ENCODE peak calls at places on chromosome 1, in five cellular contexts. One of them, this sample, is unnamed.

GRCh38 chr1:81805537-81806431 is 5.0 kb downstream of the ADGRL2 start:
- DNase-seq in aorta: no peak
- DNase-seq in uterus: no peak
- DNase-seq in effector memory CD4-positive, alpha-beta T cell: no peak
- DNase-seq in brain microvascular endothelial cell: no peak
- DNase-seq in this sample: no peak

GRCh38 chr1:14975119-14975518 is 178.4 kb upstream of the TMEM51 start:
- DNase-seq in brain microvascular endothelial cell: no peak
- DNase-seq in uterus: no peak
- DNase-seq in effector memory CD4-positive, alpha-beta T cell: no peak
- DNase-seq in aorta: peak
- DNase-seq in this sample: no peak

GRCh38 chr1:81562934-81563333 is 237.8 kb upstream of the ADGRL2 start:
- DNase-seq in brain microvascular endothelial cell: no peak
- DNase-seq in uterus: no peak
- DNase-seq in aorta: no peak
- DNase-seq in effector memory CD4-positive, alpha-beta T cell: no peak
- DNase-seq in this sample: no peak

GRCh38 chr1:90717356-90717664 is 208 bp upstream of the BARHL2 start:
- DNase-seq in brain microvascular endothelial cell: no peak
- DNase-seq in effector memory CD4-positive, alpha-beta T cell: no peak
- DNase-seq in uterus: no peak
- DNase-seq in aorta: no peak
- DNase-seq in this sample: no peak

GRCh38 chr1:46285730-46286477 is 17.5 kb downstream of the LRRC41 start:
- DNase-seq in aorta: no peak
- DNase-seq in uterus: no peak
- DNase-seq in effector memory CD4-positive, alpha-beta T cell: no peak
- DNase-seq in brain microvascular endothelial cell: no peak
- DNase-seq in this sample: no peak

GRCh38 chr1:17350053-17350452 is 21.9 kb upstream of the PADI6 start:
- DNase-seq in brain microvascular endothelial cell: no peak
- DNase-seq in effector memory CD4-positive, alpha-beta T cell: no peak
- DNase-seq in aorta: peak
- DNase-seq in uterus: no peak
- DNase-seq in this sample: no peak

GRCh38 chr1:71463144-71463543 is 382.3 kb upstream of the ZRANB2 start:
- DNase-seq in brain microvascular endothelial cell: no peak
- DNase-seq in effector memory CD4-positive, alpha-beta T cell: no peak
- DNase-seq in aorta: no peak
- DNase-seq in uterus: no peak
- DNase-seq in this sample: no peak

GRCh38 chr1:101238041-101238515 is 1.3 kb downstream of the S1PR1 start:
- DNase-seq in effector memory CD4-positive, alpha-beta T cell: peak
- DNase-seq in uterus: no peak
- DNase-seq in brain microvascular endothelial cell: no peak
- DNase-seq in aorta: no peak
- DNase-seq in this sample: no peak

GRCh38 chr1:180881806-180882509 is 30.7 kb upstream of the KIAA1614 start:
- DNase-seq in effector memory CD4-positive, alpha-beta T cell: no peak
- DNase-seq in aorta: no peak
- DNase-seq in uterus: no peak
- DNase-seq in brain microvascular endothelial cell: no peak
- DNase-seq in this sample: no peak

GRCh38 chr1:6348511-6349191 is 44.9 kb downstream of the ACOT7 start:
- DNase-seq in effector memory CD4-positive, alpha-beta T cell: peak
- DNase-seq in uterus: no peak
- DNase-seq in brain microvascular endothelial cell: peak
- DNase-seq in aorta: no peak
- DNase-seq in this sample: no peak

GRCh38 chr1:180494370-180494769 is 8.0 kb downstream of the ACBD6 start:
- DNase-seq in brain microvascular endothelial cell: no peak
- DNase-seq in effector memory CD4-positive, alpha-beta T cell: no peak
- DNase-seq in uterus: no peak
- DNase-seq in aorta: no peak
- DNase-seq in this sample: no peak

GRCh38 chr1:244414543-244414942 is 37.2 kb downstream of the ADSS2 start:
- DNase-seq in brain microvascular endothelial cell: peak
- DNase-seq in uterus: no peak
- DNase-seq in aorta: no peak
- DNase-seq in effector memory CD4-positive, alpha-beta T cell: no peak
- DNase-seq in this sample: no peak

GRCh38 chr1:50279622-50280320 is 143.5 kb downstream of the DMRTA2 start:
- DNase-seq in aorta: no peak
- DNase-seq in uterus: no peak
- DNase-seq in effector memory CD4-positive, alpha-beta T cell: no peak
- DNase-seq in brain microvascular endothelial cell: no peak
- DNase-seq in this sample: no peak

GRCh38 chr1:154137888-154138287 is 17.0 kb downstream of the NUP210L start:
- DNase-seq in brain microvascular endothelial cell: no peak
- DNase-seq in aorta: no peak
- DNase-seq in uterus: no peak
- DNase-seq in effector memory CD4-positive, alpha-beta T cell: no peak
- DNase-seq in this sample: no peak

GRCh38 chr1:89881415-89882058 is 60.7 kb downstream of the LRRC8D start:
- DNase-seq in aorta: no peak
- DNase-seq in effector memory CD4-positive, alpha-beta T cell: no peak
- DNase-seq in brain microvascular endothelial cell: no peak
- DNase-seq in uterus: no peak
- DNase-seq in this sample: no peak

DNA sequence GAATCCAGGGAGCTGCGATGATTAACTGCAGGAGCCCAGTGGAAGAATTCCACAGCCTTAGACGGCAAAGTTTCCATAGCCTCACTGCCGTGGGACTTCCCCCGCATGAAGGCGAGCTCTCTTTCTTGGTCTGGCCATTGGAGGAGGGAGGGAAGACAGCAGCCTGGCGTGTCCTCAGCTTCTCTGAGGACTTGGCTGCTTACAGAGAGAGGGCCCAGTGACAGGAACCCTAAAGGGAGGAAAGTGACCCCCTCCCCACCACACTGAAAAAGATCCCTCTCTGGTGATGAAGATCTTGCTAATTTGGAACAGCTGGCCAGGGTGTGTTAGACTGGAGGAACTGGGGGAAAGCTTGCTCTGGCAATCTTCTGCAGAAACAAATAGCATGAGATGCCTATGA is 41.0 kb downstream of the ATP2B4 start:
- DNase-seq in brain microvascular endothelial cell: no peak
- DNase-seq in effector memory CD4-positive, alpha-beta T cell: no peak
- DNase-seq in aorta: peak
- DNase-seq in uterus: peak
- DNase-seq in this sample: no peak
- H3K27ac ChIP-seq in brain microvascular endothelial cell: no peak
- H3K27ac ChIP-seq in effector memory CD4-positive, alpha-beta T cell: no peak
- H3K27ac ChIP-seq in aorta: peak
- H3K27ac ChIP-seq in uterus: peak
- H3K27ac ChIP-seq in this sample: no peak

GRCh38 chr1:200073286-200073637 is 45.8 kb downstream of the NR5A2 start:
- DNase-seq in uterus: no peak
- DNase-seq in brain microvascular endothelial cell: no peak
- DNase-seq in aorta: no peak
- DNase-seq in effector memory CD4-positive, alpha-beta T cell: no peak
- DNase-seq in this sample: no peak

GRCh38 chr1:200079576-200079975 is 52.1 kb downstream of the NR5A2 start:
- DNase-seq in effector memory CD4-positive, alpha-beta T cell: no peak
- DNase-seq in uterus: no peak
- DNase-seq in aorta: no peak
- DNase-seq in brain microvascular endothelial cell: no peak
- DNase-seq in this sample: no peak

GRCh38 chr1:200075938-200076546 is 48.5 kb downstream of the NR5A2 start:
- DNase-seq in aorta: no peak
- DNase-seq in brain microvascular endothelial cell: peak
- DNase-seq in effector memory CD4-positive, alpha-beta T cell: no peak
- DNase-seq in uterus: no peak
- DNase-seq in this sample: no peak

GRCh38 chr1:200072636-200073285 is 45.3 kb downstream of the NR5A2 start:
- DNase-seq in aorta: no peak
- DNase-seq in uterus: no peak
- DNase-seq in brain microvascular endothelial cell: no peak
- DNase-seq in effector memory CD4-positive, alpha-beta T cell: no peak
- DNase-seq in this sample: no peak

DNA sequence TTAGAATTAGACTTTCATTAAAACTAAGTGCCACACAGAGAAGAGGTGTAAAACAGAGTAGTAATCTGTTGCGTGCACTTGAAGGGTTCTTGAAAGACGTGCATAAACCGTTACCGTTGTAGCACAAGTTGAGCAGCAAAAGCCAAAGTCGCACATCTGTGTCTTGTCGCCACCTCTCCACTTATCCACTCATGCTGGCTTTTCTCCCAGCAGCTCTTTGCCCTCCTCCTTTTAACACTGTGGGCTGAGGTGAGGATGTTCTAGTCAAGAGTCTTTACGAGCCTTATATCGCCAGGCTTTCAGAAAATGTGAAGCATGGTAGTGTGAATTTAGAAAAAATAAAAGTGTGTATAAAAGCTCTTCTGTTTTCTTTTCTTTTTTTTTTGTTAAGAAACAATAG is 48.0 kb downstream of the NR5A2 start:
- DNase-seq in brain microvascular endothelial cell: no peak
- DNase-seq in uterus: no peak
- DNase-seq in effector memory CD4-positive, alpha-beta T cell: no peak
- DNase-seq in aorta: no peak
- DNase-seq in this sample: no peak
- H3K27ac ChIP-seq in brain microvascular endothelial cell: no peak
- H3K27ac ChIP-seq in uterus: peak
- H3K27ac ChIP-seq in effector memory CD4-positive, alpha-beta T cell: no peak
- H3K27ac ChIP-seq in aorta: no peak
- H3K27ac ChIP-seq in this sample: no peak

GRCh38 chr1:240575976-240576666 is 35.8 kb downstream of the GREM2 start:
- DNase-seq in uterus: no peak
- DNase-seq in effector memory CD4-positive, alpha-beta T cell: peak
- DNase-seq in brain microvascular endothelial cell: peak
- DNase-seq in aorta: no peak
- DNase-seq in this sample: no peak
- H3K27ac ChIP-seq in uterus: peak
- H3K27ac ChIP-seq in effector memory CD4-positive, alpha-beta T cell: peak
- H3K27ac ChIP-seq in brain microvascular endothelial cell: no peak
- H3K27ac ChIP-seq in aorta: no peak
- H3K27ac ChIP-seq in this sample: no peak

GRCh38 chr1:93965888-93966287 is 56.7 kb upstream of the GCLM start:
- DNase-seq in uterus: no peak
- DNase-seq in aorta: no peak
- DNase-seq in brain microvascular endothelial cell: no peak
- DNase-seq in effector memory CD4-positive, alpha-beta T cell: no peak
- DNase-seq in this sample: no peak
- H3K27ac ChIP-seq in uterus: no peak
- H3K27ac ChIP-seq in aorta: no peak
- H3K27ac ChIP-seq in brain microvascular endothelial cell: no peak
- H3K27ac ChIP-seq in effector memory CD4-positive, alpha-beta T cell: no peak
- H3K27ac ChIP-seq in this sample: no peak

GRCh38 chr1:163174524-163175437 is 27.9 kb downstream of the RGS5 start:
- DNase-seq in effector memory CD4-positive, alpha-beta T cell: no peak
- DNase-seq in brain microvascular endothelial cell: peak
- DNase-seq in aorta: peak
- DNase-seq in uterus: peak
- DNase-seq in this sample: no peak
- H3K27ac ChIP-seq in effector memory CD4-positive, alpha-beta T cell: no peak
- H3K27ac ChIP-seq in brain microvascular endothelial cell: no peak
- H3K27ac ChIP-seq in aorta: peak
- H3K27ac ChIP-seq in uterus: peak
- H3K27ac ChIP-seq in this sample: no peak

DNA sequence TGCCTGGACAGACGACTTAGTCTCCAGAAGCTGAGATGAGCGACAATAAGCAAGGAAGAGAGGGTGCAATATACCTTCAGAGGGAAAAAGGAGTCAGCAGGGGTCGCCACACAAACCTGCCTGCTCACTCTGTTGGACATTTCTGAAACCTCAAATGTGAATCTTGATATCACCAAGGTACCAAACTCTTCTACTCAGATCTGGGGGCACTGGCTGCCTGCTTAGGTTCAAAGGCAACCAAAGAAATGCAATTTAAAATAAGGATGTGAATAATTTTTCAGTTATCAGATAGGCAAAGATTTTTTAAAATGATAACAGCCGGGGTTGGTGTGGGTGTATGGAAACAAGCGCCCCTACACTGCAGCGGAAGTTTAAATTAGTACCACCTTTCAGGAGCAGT is 164.2 kb downstream of the HIVEP3 start:
- DNase-seq in effector memory CD4-positive, alpha-beta T cell: no peak
- DNase-seq in brain microvascular endothelial cell: no peak
- DNase-seq in aorta: no peak
- DNase-seq in uterus: no peak
- DNase-seq in this sample: no peak
- H3K27ac ChIP-seq in effector memory CD4-positive, alpha-beta T cell: no peak
- H3K27ac ChIP-seq in brain microvascular endothelial cell: no peak
- H3K27ac ChIP-seq in aorta: no peak
- H3K27ac ChIP-seq in uterus: no peak
- H3K27ac ChIP-seq in this sample: no peak

DNA sequence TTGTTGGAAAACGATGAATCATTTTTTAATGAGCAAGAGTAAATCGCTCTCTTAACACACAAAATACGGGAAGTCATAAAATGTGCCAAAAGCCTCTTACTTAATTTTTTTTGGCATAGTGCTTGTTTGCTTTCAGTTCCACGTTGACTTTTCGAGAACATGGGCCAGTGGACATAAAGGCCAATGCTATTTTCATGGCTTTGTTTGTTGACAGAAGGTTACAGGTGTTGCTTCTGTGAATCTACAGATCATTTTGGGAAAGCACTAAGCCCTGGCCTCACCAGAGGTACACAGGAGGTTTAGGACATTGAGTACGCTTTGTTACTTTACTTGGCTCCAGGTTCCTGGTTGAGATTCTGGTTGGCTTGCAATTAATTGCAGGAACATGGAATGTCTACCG is 199.4 kb upstream of the HMCN1 start:
- DNase-seq in effector memory CD4-positive, alpha-beta T cell: no peak
- DNase-seq in uterus: no peak
- DNase-seq in brain microvascular endothelial cell: no peak
- DNase-seq in aorta: no peak
- DNase-seq in this sample: no peak
- H3K27ac ChIP-seq in effector memory CD4-positive, alpha-beta T cell: no peak
- H3K27ac ChIP-seq in uterus: no peak
- H3K27ac ChIP-seq in brain microvascular endothelial cell: no peak
- H3K27ac ChIP-seq in aorta: no peak
- H3K27ac ChIP-seq in this sample: no peak

DNA sequence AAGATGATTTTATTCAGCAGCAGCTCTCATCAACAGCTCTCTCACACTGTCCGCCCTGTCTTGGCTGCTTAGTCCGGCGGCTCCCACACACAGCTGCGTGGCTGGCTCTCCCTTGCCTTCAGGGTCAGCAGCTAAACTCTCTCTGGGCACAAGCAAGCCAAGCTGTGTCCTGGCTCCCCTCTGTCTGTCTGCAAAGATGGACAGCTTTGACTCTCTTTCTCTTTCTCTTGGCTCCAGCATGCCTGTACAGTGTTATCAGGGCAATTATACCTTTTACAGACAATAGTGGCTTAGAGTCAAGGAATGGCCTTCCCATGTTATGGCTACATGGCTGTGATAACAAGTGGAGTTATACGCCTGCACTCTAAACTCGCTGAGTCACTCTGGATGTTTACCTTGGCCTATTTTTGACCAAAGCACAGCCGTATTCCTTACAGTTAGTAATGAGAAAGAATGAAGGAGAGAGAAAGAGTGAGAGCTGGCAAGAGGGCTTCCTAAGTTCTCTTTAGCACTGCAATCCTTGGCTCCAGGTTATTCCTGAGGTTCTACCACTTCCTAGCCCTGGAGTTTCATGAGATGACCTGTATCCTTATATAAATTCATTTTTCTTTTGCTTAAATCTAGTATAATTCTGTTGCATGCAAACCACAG is 59.9 kb upstream of the ZSWIM5 start:
- DNase-seq in uterus: peak
- DNase-seq in aorta: peak
- DNase-seq in brain microvascular endothelial cell: peak
- DNase-seq in effector memory CD4-positive, alpha-beta T cell: no peak
- DNase-seq in this sample: no peak
- H3K27ac ChIP-seq in uterus: peak
- H3K27ac ChIP-seq in aorta: peak
- H3K27ac ChIP-seq in brain microvascular endothelial cell: peak
- H3K27ac ChIP-seq in effector memory CD4-positive, alpha-beta T cell: no peak
- H3K27ac ChIP-seq in this sample: no peak

This sample was measured in caudate nucleus.